ENCODE peak calls at places on chromosomes 1 and 21, in five cellular contexts. One of them, this sample, is unnamed.

GRCh38 chr1:47393141-47393540 is 22.9 kb upstream of the FOXE3 start:
- DNase-seq in activated CD4-positive, alpha-beta T cell treated with anti-CD3 and anti-CD28 coated beads for 24 hours: no peak
- DNase-seq in NAMALWA: no peak
- DNase-seq in NCI-H1105 treated with DMSO at 0.1 percent for 48 hours: no peak
- DNase-seq in heart right ventricle: no peak
- DNase-seq in this sample: no peak

GRCh38 chr1:211487672-211488208 is 4.2 kb downstream of the RD3 start:
- DNase-seq in activated CD4-positive, alpha-beta T cell treated with anti-CD3 and anti-CD28 coated beads for 24 hours: no peak
- DNase-seq in NAMALWA: no peak
- DNase-seq in NCI-H1105 treated with DMSO at 0.1 percent for 48 hours: no peak
- DNase-seq in heart right ventricle: no peak
- DNase-seq in this sample: no peak

GRCh38 chr21:38740131-38740530 is 65.6 kb upstream of the ETS2 start:
- DNase-seq in activated CD4-positive, alpha-beta T cell treated with anti-CD3 and anti-CD28 coated beads for 24 hours: no peak
- DNase-seq in NAMALWA: no peak
- DNase-seq in NCI-H1105 treated with DMSO at 0.1 percent for 48 hours: no peak
- DNase-seq in heart right ventricle: no peak
- DNase-seq in this sample: no peak

GRCh38 chr1:97379387-97380075 is 541.3 kb downstream of the DPYD start:
- DNase-seq in activated CD4-positive, alpha-beta T cell treated with anti-CD3 and anti-CD28 coated beads for 24 hours: no peak
- DNase-seq in NAMALWA: no peak
- DNase-seq in NCI-H1105 treated with DMSO at 0.1 percent for 48 hours: no peak
- DNase-seq in heart right ventricle: no peak
- DNase-seq in this sample: no peak

GRCh38 chr1:10637400-10637799 is 159.0 kb downstream of the CASZ1 start:
- DNase-seq in activated CD4-positive, alpha-beta T cell treated with anti-CD3 and anti-CD28 coated beads for 24 hours: no peak
- DNase-seq in NAMALWA: no peak
- DNase-seq in NCI-H1105 treated with DMSO at 0.1 percent for 48 hours: no peak
- DNase-seq in heart right ventricle: no peak
- DNase-seq in this sample: no peak

GRCh38 chr1:41312991-41313645 is 48.1 kb upstream of the FOXO6 start:
- DNase-seq in activated CD4-positive, alpha-beta T cell treated with anti-CD3 and anti-CD28 coated beads for 24 hours: no peak
- DNase-seq in NAMALWA: no peak
- DNase-seq in NCI-H1105 treated with DMSO at 0.1 percent for 48 hours: no peak
- DNase-seq in heart right ventricle: no peak
- DNase-seq in this sample: no peak

GRCh38 chr1:154574715-154575114 is 7.1 kb downstream of the CHRNB2 start:
- DNase-seq in activated CD4-positive, alpha-beta T cell treated with anti-CD3 and anti-CD28 coated beads for 24 hours: no peak
- DNase-seq in NAMALWA: peak
- DNase-seq in NCI-H1105 treated with DMSO at 0.1 percent for 48 hours: peak
- DNase-seq in heart right ventricle: no peak
- DNase-seq in this sample: no peak

GRCh38 chr1:8602471-8603219 is 214.8 kb downstream of the RERE start:
- DNase-seq in activated CD4-positive, alpha-beta T cell treated with anti-CD3 and anti-CD28 coated beads for 24 hours: peak
- DNase-seq in NAMALWA: no peak
- DNase-seq in NCI-H1105 treated with DMSO at 0.1 percent for 48 hours: no peak
- DNase-seq in heart right ventricle: no peak
- DNase-seq in this sample: no peak

GRCh38 chr1:110425611-110426152 is 18.2 kb upstream of the LAMTOR5 start:
- DNase-seq in activated CD4-positive, alpha-beta T cell treated with anti-CD3 and anti-CD28 coated beads for 24 hours: no peak
- DNase-seq in NAMALWA: no peak
- DNase-seq in NCI-H1105 treated with DMSO at 0.1 percent for 48 hours: no peak
- DNase-seq in heart right ventricle: peak
- DNase-seq in this sample: peak

GRCh38 chr1:30101477-30102227 is 621.7 kb downstream of the MATN1 start:
- DNase-seq in activated CD4-positive, alpha-beta T cell treated with anti-CD3 and anti-CD28 coated beads for 24 hours: no peak
- DNase-seq in NAMALWA: no peak
- DNase-seq in NCI-H1105 treated with DMSO at 0.1 percent for 48 hours: no peak
- DNase-seq in heart right ventricle: no peak
- DNase-seq in this sample: peak

GRCh38 chr1:7888248-7889010 is 35.6 kb upstream of the UTS2 start:
- DNase-seq in activated CD4-positive, alpha-beta T cell treated with anti-CD3 and anti-CD28 coated beads for 24 hours: no peak
- DNase-seq in NAMALWA: no peak
- DNase-seq in NCI-H1105 treated with DMSO at 0.1 percent for 48 hours: no peak
- DNase-seq in heart right ventricle: no peak
- DNase-seq in this sample: no peak

GRCh38 chr1:155513300-155513926 is 49.2 kb downstream of the ASH1L start:
- DNase-seq in activated CD4-positive, alpha-beta T cell treated with anti-CD3 and anti-CD28 coated beads for 24 hours: no peak
- DNase-seq in NAMALWA: no peak
- DNase-seq in NCI-H1105 treated with DMSO at 0.1 percent for 48 hours: no peak
- DNase-seq in heart right ventricle: no peak
- DNase-seq in this sample: no peak

GRCh38 chr1:48047116-48047515 is 49.9 kb upstream of the TRABD2B start:
- DNase-seq in activated CD4-positive, alpha-beta T cell treated with anti-CD3 and anti-CD28 coated beads for 24 hours: no peak
- DNase-seq in NAMALWA: no peak
- DNase-seq in NCI-H1105 treated with DMSO at 0.1 percent for 48 hours: no peak
- DNase-seq in heart right ventricle: no peak
- DNase-seq in this sample: no peak

GRCh38 chr1:247386695-247387094 is 29.3 kb upstream of the NLRP3 start:
- DNase-seq in activated CD4-positive, alpha-beta T cell treated with anti-CD3 and anti-CD28 coated beads for 24 hours: no peak
- DNase-seq in NAMALWA: no peak
- DNase-seq in NCI-H1105 treated with DMSO at 0.1 percent for 48 hours: no peak
- DNase-seq in heart right ventricle: no peak
- DNase-seq in this sample: no peak

GRCh38 chr1:230426246-230427101 is at the start of gene PGBD5:
- DNase-seq in activated CD4-positive, alpha-beta T cell treated with anti-CD3 and anti-CD28 coated beads for 24 hours: peak
- DNase-seq in NAMALWA: peak
- DNase-seq in NCI-H1105 treated with DMSO at 0.1 percent for 48 hours: peak
- DNase-seq in heart right ventricle: peak
- DNase-seq in this sample: peak

GRCh38 chr1:29513357-29513756 is 277.0 kb downstream of the PTPRU start:
- DNase-seq in activated CD4-positive, alpha-beta T cell treated with anti-CD3 and anti-CD28 coated beads for 24 hours: no peak
- DNase-seq in NAMALWA: peak
- DNase-seq in NCI-H1105 treated with DMSO at 0.1 percent for 48 hours: peak
- DNase-seq in heart right ventricle: peak
- DNase-seq in this sample: no peak

GRCh38 chr1:212495843-212496494 is 63.2 kb downstream of the NENF start:
- DNase-seq in activated CD4-positive, alpha-beta T cell treated with anti-CD3 and anti-CD28 coated beads for 24 hours: no peak
- DNase-seq in NAMALWA: no peak
- DNase-seq in NCI-H1105 treated with DMSO at 0.1 percent for 48 hours: no peak
- DNase-seq in heart right ventricle: no peak
- DNase-seq in this sample: no peak

GRCh38 chr1:155038602-155039307 is 5.1 kb downstream of the DCST1 start:
- DNase-seq in activated CD4-positive, alpha-beta T cell treated with anti-CD3 and anti-CD28 coated beads for 24 hours: no peak
- DNase-seq in NAMALWA: no peak
- DNase-seq in NCI-H1105 treated with DMSO at 0.1 percent for 48 hours: no peak
- DNase-seq in heart right ventricle: no peak
- DNase-seq in this sample: no peak

GRCh38 chr1:156063997-156064285 is 3.0 kb downstream of the RAB25 start:
- DNase-seq in activated CD4-positive, alpha-beta T cell treated with anti-CD3 and anti-CD28 coated beads for 24 hours: no peak
- DNase-seq in NAMALWA: no peak
- DNase-seq in NCI-H1105 treated with DMSO at 0.1 percent for 48 hours: no peak
- DNase-seq in heart right ventricle: no peak
- DNase-seq in this sample: no peak

GRCh38 chr1:10108948-10109347 is 76.2 kb downstream of the UBE4B start:
- DNase-seq in activated CD4-positive, alpha-beta T cell treated with anti-CD3 and anti-CD28 coated beads for 24 hours: no peak
- DNase-seq in NAMALWA: no peak
- DNase-seq in NCI-H1105 treated with DMSO at 0.1 percent for 48 hours: no peak
- DNase-seq in heart right ventricle: no peak
- DNase-seq in this sample: no peak

GRCh38 chr1:93607814-93608187 is 73.8 kb downstream of the BCAR3 start:
- DNase-seq in activated CD4-positive, alpha-beta T cell treated with anti-CD3 and anti-CD28 coated beads for 24 hours: peak
- DNase-seq in NAMALWA: no peak
- DNase-seq in NCI-H1105 treated with DMSO at 0.1 percent for 48 hours: no peak
- DNase-seq in heart right ventricle: no peak
- DNase-seq in this sample: no peak

GRCh38 chr1:192489748-192490147 is 85.8 kb upstream of the RGS1 start:
- DNase-seq in activated CD4-positive, alpha-beta T cell treated with anti-CD3 and anti-CD28 coated beads for 24 hours: no peak
- DNase-seq in NAMALWA: peak
- DNase-seq in NCI-H1105 treated with DMSO at 0.1 percent for 48 hours: no peak
- DNase-seq in heart right ventricle: peak
- DNase-seq in this sample: peak

GRCh38 chr1:19391596-19391981 is 79.5 kb downstream of the SLC66A1 start:
- DNase-seq in activated CD4-positive, alpha-beta T cell treated with anti-CD3 and anti-CD28 coated beads for 24 hours: no peak
- DNase-seq in NAMALWA: no peak
- DNase-seq in NCI-H1105 treated with DMSO at 0.1 percent for 48 hours: no peak
- DNase-seq in heart right ventricle: no peak
- DNase-seq in this sample: no peak

GRCh38 chr1:235997916-235998315 is 67.0 kb downstream of the NID1 start:
- DNase-seq in activated CD4-positive, alpha-beta T cell treated with anti-CD3 and anti-CD28 coated beads for 24 hours: no peak
- DNase-seq in NAMALWA: no peak
- DNase-seq in NCI-H1105 treated with DMSO at 0.1 percent for 48 hours: no peak
- DNase-seq in heart right ventricle: no peak
- DNase-seq in this sample: no peak

GRCh38 chr1:231134624-231135023 is 27.2 kb upstream of the TRIM67 start:
- DNase-seq in activated CD4-positive, alpha-beta T cell treated with anti-CD3 and anti-CD28 coated beads for 24 hours: no peak
- DNase-seq in NAMALWA: no peak
- DNase-seq in NCI-H1105 treated with DMSO at 0.1 percent for 48 hours: no peak
- DNase-seq in heart right ventricle: no peak
- DNase-seq in this sample: no peak

GRCh38 chr1:87715052-87715451 is 386.4 kb downstream of the LMO4 start:
- DNase-seq in activated CD4-positive, alpha-beta T cell treated with anti-CD3 and anti-CD28 coated beads for 24 hours: no peak
- DNase-seq in NAMALWA: no peak
- DNase-seq in NCI-H1105 treated with DMSO at 0.1 percent for 48 hours: no peak
- DNase-seq in heart right ventricle: no peak
- DNase-seq in this sample: no peak

GRCh38 chr1:231778009-231778719 is 151.6 kb downstream of the DISC1 start:
- DNase-seq in activated CD4-positive, alpha-beta T cell treated with anti-CD3 and anti-CD28 coated beads for 24 hours: no peak
- DNase-seq in NAMALWA: no peak
- DNase-seq in NCI-H1105 treated with DMSO at 0.1 percent for 48 hours: no peak
- DNase-seq in heart right ventricle: peak
- DNase-seq in this sample: peak

GRCh38 chr21:44751186-44751798 is 39.9 kb upstream of the TSPEAR start:
- DNase-seq in activated CD4-positive, alpha-beta T cell treated with anti-CD3 and anti-CD28 coated beads for 24 hours: no peak
- DNase-seq in NAMALWA: no peak
- DNase-seq in NCI-H1105 treated with DMSO at 0.1 percent for 48 hours: no peak
- DNase-seq in heart right ventricle: no peak
- DNase-seq in this sample: no peak

GRCh38 chr1:158153179-158153578 is 27.5 kb upstream of the CD1D start:
- DNase-seq in activated CD4-positive, alpha-beta T cell treated with anti-CD3 and anti-CD28 coated beads for 24 hours: no peak
- DNase-seq in NAMALWA: no peak
- DNase-seq in NCI-H1105 treated with DMSO at 0.1 percent for 48 hours: no peak
- DNase-seq in heart right ventricle: no peak
- DNase-seq in this sample: no peak

GRCh38 chr1:201499795-201500669 is 6.9 kb downstream of the CSRP1 start:
- DNase-seq in activated CD4-positive, alpha-beta T cell treated with anti-CD3 and anti-CD28 coated beads for 24 hours: no peak
- DNase-seq in NAMALWA: no peak
- DNase-seq in NCI-H1105 treated with DMSO at 0.1 percent for 48 hours: no peak
- DNase-seq in heart right ventricle: no peak
- DNase-seq in this sample: no peak

This sample was measured in psoas muscle.